ENCODE peak calls at places on chromosomes 11 and 22, in nine cellular contexts. T, P, X, S, Q, M, F, D and O are unnamed samples.

GRCh38 chr22:50112151-50113118 is 22.6 kb downstream of the MOV10L1 start:
- DNase-seq in X (no peak), Q (no peak), T (no peak), M (no peak), P (no peak), D (no peak), F (no peak), S (no peak), O (no peak)

GRCh38 chr22:37208401-37209139 is 3.7 kb downstream of the SSTR3 start:
- DNase-seq in Q (no peak), F (no peak), T (no peak), P (peak; percentile 55), M (no peak), D (peak; percentile 17), S (no peak), X (no peak), O (no peak)

GRCh38 chr22:49214976-49215375 is 612.7 kb downstream of the BRD1 start:
- DNase-seq in X (peak; percentile 21), Q (no peak), T (peak; percentile 6), F (no peak), M (peak; percentile 79), P (peak; percentile 34), S (peak; percentile 31), D (peak; percentile 51), O (no peak)

GRCh38 chr22:44200855-44201550 is 20.3 kb downstream of the PARVG start:
- DNase-seq in X (no peak), S (no peak), Q (peak; percentile 50), F (peak; percentile 41), P (peak; percentile 67), M (no peak), T (no peak), D (peak; percentile 53), O (no peak)

GRCh38 chr11:2844996-2845395 is 40.6 kb downstream of the CDKN1C start:
- DNase-seq in M (no peak), P (no peak), S (no peak), D (no peak), Q (no peak), F (no peak), T (no peak), X (no peak), O (no peak)

GRCh38 chr11:127345819-127346459 is 345.4 kb upstream of the KIRREL3 start:
- DNase-seq in Q (peak; percentile 58), S (no peak), F (peak; percentile 37), D (no peak), P (no peak), M (no peak), X (peak; percentile 47), T (peak; percentile 18), O (no peak)

GRCh38 chr22:30984317-30984716 is 15.3 kb downstream of the TUG1 start:
- DNase-seq in P (no peak), X (no peak), Q (no peak), F (no peak), T (no peak), M (no peak), S (no peak), D (no peak), O (no peak)

GRCh38 chr22:27487600-27488450 is 313.7 kb downstream of the MN1 start:
- DNase-seq in P (no peak), X (peak; percentile 51), D (no peak), S (no peak), Q (no peak), M (no peak), F (no peak), T (no peak), O (no peak)

GRCh38 chr11:1639102-1639620 is 9.6 kb downstream of the KRTAP5-5 start:
- DNase-seq in P (peak; percentile 43), X (no peak), S (no peak), D (no peak), T (peak; percentile 63), F (no peak), M (no peak), Q (no peak), O (no peak)

GRCh38 chr22:20118572-20119020 is 1.6 kb upstream of the TRMT2A start:
- DNase-seq in S (peak; percentile 21), D (no peak), Q (no peak), X (no peak), F (peak; percentile 41), M (no peak), T (peak; percentile 5), P (no peak), O (no peak)

GRCh38 chr22:50011447-50012200 is 941 bp downstream of the IL17REL start:
- DNase-seq in F (no peak), Q (no peak), X (no peak), T (peak; percentile 5), S (peak; percentile 53), D (no peak), P (peak; percentile 42), M (no peak), O (no peak)

GRCh38 chr11:125892994-125893393 is 5.5 kb downstream of the HYLS1 start:
- DNase-seq in S (no peak), X (no peak), D (no peak), T (no peak), Q (no peak), P (no peak), F (no peak), M (no peak), O (no peak)

GRCh38 chr11:134025086-134025437 is 43.8 kb upstream of the JAM3 start:
- DNase-seq in X (no peak), T (peak; percentile 84), M (no peak), F (no peak), S (no peak), P (no peak), D (peak; percentile 79), Q (no peak), O (no peak)

GRCh38 chr11:47276923-47277322 is 7.0 kb downstream of the MADD start:
- DNase-seq in T (no peak), M (no peak), P (no peak), F (no peak), S (no peak), X (no peak), Q (no peak), D (no peak), O (no peak)

GRCh38 chr11:105923814-105924213 is 98.2 kb downstream of the MSANTD4 start:
- DNase-seq in P (no peak), S (no peak), T (no peak), X (no peak), D (no peak), M (no peak), F (no peak), Q (no peak), O (no peak)

GRCh38 chr11:17257200-17257599 is 19.3 kb upstream of the NUCB2 start:
- DNase-seq in F (no peak), P (no peak), T (no peak), X (no peak), M (no peak), Q (no peak), D (no peak), S (no peak), O (no peak)

GRCh38 chr11:85949798-85950197 is 94.6 kb downstream of the CCDC83 start:
- DNase-seq in D (no peak), X (no peak), T (no peak), P (no peak), S (no peak), Q (no peak), M (no peak), F (no peak), O (no peak)

GRCh38 chr11:85948884-85949283 is 93.7 kb downstream of the CCDC83 start:
- DNase-seq in P (no peak), S (no peak), X (no peak), M (no peak), Q (no peak), D (no peak), F (no peak), T (no peak), O (no peak)

GRCh38 chr11:85950317-85951048 is 95.3 kb downstream of the CCDC83 start:
- DNase-seq in P (no peak), F (no peak), D (no peak), X (no peak), T (no peak), M (no peak), Q (no peak), S (no peak), O (no peak)

GRCh38 chr11:85951428-85952107 is 96.4 kb downstream of the CCDC83 start:
- DNase-seq in S (no peak), M (no peak), T (no peak), D (no peak), F (no peak), P (no peak), X (no peak), Q (no peak), O (no peak)

DNA sequence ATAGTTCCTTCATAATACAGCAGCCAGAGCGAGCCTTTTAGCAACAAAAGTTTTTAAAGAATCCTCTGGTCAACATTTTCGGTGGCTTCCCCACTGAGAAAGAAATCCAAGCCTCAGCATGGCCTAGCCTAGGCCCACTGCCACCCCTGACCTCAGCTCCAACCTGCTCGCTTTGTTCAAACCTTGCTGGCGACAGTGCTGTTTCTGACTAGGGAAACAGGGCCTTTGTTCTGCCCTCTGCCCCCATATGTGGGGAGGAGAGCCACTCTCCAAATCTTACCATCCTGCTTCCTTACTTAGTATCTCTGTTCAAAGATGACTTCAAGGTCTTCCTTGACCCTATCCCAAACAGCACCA is 95.8 kb downstream of the CCDC83 start:
- DNase-seq in P (no peak), X (no peak), F (no peak), D (no peak), T (no peak), M (no peak), Q (no peak), S (no peak), O (no peak)
- TF ChIP-seq CTCF in P (no peak), X (no peak), F (no peak), D (no peak), T (no peak), M (no peak), Q (no peak), S (no peak), O (no peak)

GRCh38 chr11:7115775-7116174 is 27.0 kb downstream of the RBMXL2 start:
- DNase-seq in X (no peak), F (no peak), Q (no peak), M (no peak), S (no peak), T (no peak), D (no peak), P (no peak), O (no peak)
- TF ChIP-seq CTCF in X (no peak), F (no peak), Q (no peak), M (no peak), S (no peak), T (no peak), D (no peak), P (no peak), O (no peak)

GRCh38 chr11:5291207-5291838 is 10.4 kb downstream of the OR51B4 start:
- DNase-seq in S (no peak), T (no peak), D (no peak), M (no peak), X (no peak), Q (no peak), F (no peak), P (no peak), O (no peak)
- TF ChIP-seq CTCF in S (peak; percentile 26), T (no peak), D (peak; percentile 22), M (peak; percentile 58), X (peak; percentile 29), Q (peak; percentile 26), F (peak; percentile 45), P (no peak), O (peak; percentile 59)

GRCh38 chr11:108970221-108970991 is 305.5 kb downstream of the DDX10 start:
- DNase-seq in P (no peak), T (no peak), Q (no peak), M (no peak), F (no peak), X (no peak), S (no peak), D (no peak), O (no peak)
- TF ChIP-seq CTCF in P (no peak), T (no peak), Q (no peak), M (peak; percentile 16), F (no peak), X (no peak), S (no peak), D (no peak), O (no peak)